ENCODE peak calls at places on chromosomes 5 and 9, in four cellular contexts. One of them, this sample, is unnamed.
A peak's percentile ranks its signal among the peaks of the same experiment; 100 is the strongest.

GRCh38 chr5:79795764-79796398 is 106.2 kb downstream of the CMYA5 start:
- DNase-seq in A549: no peak
- DNase-seq in GM23338: no peak
- DNase-seq in testis: no peak
- DNase-seq in this sample: no peak

GRCh38 chr5:158287643-158288228 is 428.8 kb upstream of the CLINT1 start:
- DNase-seq in GM23338: no peak
- DNase-seq in A549: peak; percentile 5
- DNase-seq in testis: no peak
- DNase-seq in this sample: peak; percentile 18

GRCh38 chr5:74314906-74315305 is 325.6 kb downstream of the ENC1 start:
- DNase-seq in A549: no peak
- DNase-seq in testis: no peak
- DNase-seq in GM23338: no peak
- DNase-seq in this sample: no peak

GRCh38 chr9:127781821-127782220 is 3.4 kb upstream of the SH2D3C start:
- DNase-seq in GM23338: no peak
- DNase-seq in testis: no peak
- DNase-seq in A549: no peak
- DNase-seq in this sample: no peak

GRCh38 chr5:81313278-81313677 is 11.9 kb downstream of the ZCCHC9 start:
- DNase-seq in A549: no peak
- DNase-seq in testis: no peak
- DNase-seq in GM23338: no peak
- DNase-seq in this sample: no peak

GRCh38 chr9:95724253-95724991 is 151.1 kb upstream of the ERCC6L2 start:
- DNase-seq in testis: no peak
- DNase-seq in GM23338: no peak
- DNase-seq in A549: no peak
- DNase-seq in this sample: no peak

GRCh38 chr5:1685076-1685475 is 114.6 kb downstream of the MRPL36 start:
- DNase-seq in GM23338: no peak
- DNase-seq in testis: no peak
- DNase-seq in A549: no peak
- DNase-seq in this sample: no peak

GRCh38 chr5:174338204-174339010 is 292.9 kb downstream of the NSG2 start:
- DNase-seq in A549: no peak
- DNase-seq in GM23338: no peak
- DNase-seq in testis: peak; percentile 63
- DNase-seq in this sample: no peak

GRCh38 chr5:30693326-30693725 is 500.2 kb upstream of the CDH6 start:
- DNase-seq in testis: no peak
- DNase-seq in GM23338: no peak
- DNase-seq in A549: no peak
- DNase-seq in this sample: no peak

GRCh38 chr9:36893148-36893547 is 140.9 kb downstream of the PAX5 start:
- DNase-seq in A549: no peak
- DNase-seq in GM23338: no peak
- DNase-seq in testis: no peak
- DNase-seq in this sample: no peak

GRCh38 chr9:118809160-118809625 is 560.0 kb downstream of the BRINP1 start:
- DNase-seq in testis: peak; percentile 15
- DNase-seq in GM23338: peak; percentile 82
- DNase-seq in A549: no peak
- DNase-seq in this sample: no peak

GRCh38 chr9:136784997-136785361 is 6.2 kb upstream of the TMEM141 start:
- DNase-seq in testis: no peak
- DNase-seq in GM23338: no peak
- DNase-seq in A549: no peak
- DNase-seq in this sample: no peak

GRCh38 chr9:136782452-136782851 is 8.7 kb upstream of the TMEM141 start:
- DNase-seq in A549: no peak
- DNase-seq in testis: no peak
- DNase-seq in GM23338: no peak
- DNase-seq in this sample: no peak

GRCh38 chr9:136786451-136786850 is 4.7 kb upstream of the TMEM141 start:
- DNase-seq in A549: no peak
- DNase-seq in testis: no peak
- DNase-seq in GM23338: no peak
- DNase-seq in this sample: no peak

GRCh38 chr9:136785956-136786355 is 5.2 kb upstream of the TMEM141 start:
- DNase-seq in GM23338: no peak
- DNase-seq in A549: no peak
- DNase-seq in testis: no peak
- DNase-seq in this sample: no peak

DNA sequence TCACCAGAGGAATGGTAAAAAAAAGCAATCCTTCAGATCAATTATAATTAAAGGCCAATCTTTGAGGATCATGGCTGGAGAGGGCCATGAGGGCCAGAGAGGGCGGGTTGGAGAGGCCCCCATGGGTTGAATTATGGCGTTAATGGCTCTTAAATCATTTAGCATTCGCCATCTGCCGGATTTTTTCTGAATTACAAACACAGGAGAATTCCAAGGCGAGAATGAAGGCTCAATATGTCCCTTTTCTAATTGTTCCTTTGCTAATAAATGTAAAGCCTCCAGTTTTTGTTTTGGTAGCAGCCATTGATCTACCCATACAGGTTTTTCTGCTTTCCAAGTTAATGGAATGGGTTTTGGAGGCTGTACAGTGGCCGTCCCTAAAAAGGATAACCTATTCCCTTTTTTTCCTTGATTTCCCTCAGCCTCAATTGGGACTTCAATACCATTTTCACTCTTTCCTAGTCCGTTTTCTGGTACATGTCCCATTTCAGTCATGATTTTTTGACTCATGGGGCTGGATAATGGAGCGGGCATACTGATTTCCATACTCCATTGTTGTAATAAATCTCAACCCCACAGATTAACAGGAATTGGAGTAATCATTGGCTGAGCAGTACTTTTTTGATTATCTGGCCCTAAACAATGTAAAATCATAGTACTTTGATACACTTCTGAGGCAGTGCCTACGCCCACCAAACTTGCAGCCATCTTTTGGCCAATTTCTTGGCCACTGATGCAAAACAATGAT is 6.7 kb upstream of the TMEM141 start:
- DNase-seq in A549: peak; percentile 51
- DNase-seq in GM23338: peak; percentile 60
- DNase-seq in testis: no peak
- DNase-seq in this sample: no peak
- TF ChIP-seq CTCF in A549: peak; percentile 66
- TF ChIP-seq CTCF in GM23338: peak; percentile 52
- TF ChIP-seq CTCF in testis: peak; percentile 63
- TF ChIP-seq CTCF in this sample: peak; percentile 22

GRCh38 chr5:154603978-154604679 is 126.1 kb upstream of the HAND1 start:
- DNase-seq in GM23338: peak; percentile 56
- DNase-seq in A549: no peak
- DNase-seq in testis: no peak
- DNase-seq in this sample: no peak
- H3K4me3 ChIP-seq in GM23338: peak overlapping the region; percentile 47
- H3K4me3 ChIP-seq in A549: no peak overlapping the region
- H3K4me3 ChIP-seq in testis: no peak overlapping the region
- H3K4me3 ChIP-seq in this sample: no peak overlapping the region

DNA sequence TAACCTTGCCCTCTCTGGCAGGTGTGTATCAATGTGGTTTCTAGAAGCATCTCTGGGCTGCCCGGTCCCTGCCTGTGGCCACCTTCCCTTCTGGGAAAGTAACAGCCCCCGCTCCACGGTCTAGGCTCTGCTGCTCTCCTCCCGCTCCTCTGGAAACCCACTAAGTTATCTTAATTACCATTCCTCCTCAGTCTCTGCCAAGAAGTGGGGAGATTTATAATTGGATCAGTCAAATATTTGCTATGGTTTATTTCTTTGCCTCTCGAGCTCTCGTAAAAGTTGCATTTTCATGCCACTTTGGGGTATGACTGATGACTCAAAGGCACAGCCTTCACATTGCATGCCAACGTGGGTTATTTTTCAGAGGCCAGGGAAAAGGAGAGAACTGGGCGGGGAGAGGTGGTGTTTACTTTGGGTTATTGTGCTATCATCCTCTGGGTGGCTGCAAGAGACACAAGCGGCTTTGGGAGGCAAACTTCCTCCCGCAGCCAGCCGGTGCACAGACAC is 205.3 kb upstream of the WWC1 start:
- DNase-seq in A549: peak; percentile 69
- DNase-seq in GM23338: peak; percentile 27
- DNase-seq in testis: no peak
- DNase-seq in this sample: peak; percentile 82
- TF ChIP-seq CTCF in A549: peak; percentile 19
- TF ChIP-seq CTCF in GM23338: no peak
- TF ChIP-seq CTCF in testis: no peak
- TF ChIP-seq CTCF in this sample: no peak

GRCh38 chr9:121288874-121289553 is 21.1 kb downstream of the GSN start:
- DNase-seq in testis: peak; percentile 77
- DNase-seq in GM23338: peak; percentile 83
- DNase-seq in A549: peak; percentile 47
- DNase-seq in this sample: no peak

GRCh38 chr9:121286973-121287721 is 19.2 kb downstream of the GSN start:
- DNase-seq in testis: peak; percentile 87
- DNase-seq in GM23338: peak; percentile 96
- DNase-seq in A549: peak; percentile 96
- DNase-seq in this sample: peak; percentile 64

GRCh38 chr9:121286688-121286972 is 18.7 kb downstream of the GSN start:
- DNase-seq in A549: no peak
- DNase-seq in testis: no peak
- DNase-seq in GM23338: no peak
- DNase-seq in this sample: no peak

GRCh38 chr9:121289554-121290370 is 21.8 kb downstream of the GSN start:
- DNase-seq in GM23338: no peak
- DNase-seq in testis: no peak
- DNase-seq in A549: no peak
- DNase-seq in this sample: no peak

DNA sequence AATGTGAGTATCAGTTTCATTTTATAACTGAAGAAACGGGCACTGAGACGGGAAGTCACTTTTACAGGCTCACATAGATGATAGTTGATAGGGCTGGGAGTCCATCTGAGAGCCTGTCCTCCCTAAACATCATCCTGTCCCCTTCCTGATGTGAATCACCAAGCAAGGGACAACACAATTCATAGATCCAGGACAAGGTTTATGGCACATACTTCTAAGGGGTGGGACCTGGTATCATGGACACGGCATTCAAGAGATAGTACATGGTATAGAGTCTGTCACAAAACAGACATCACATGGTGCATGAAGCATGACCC is 20.6 kb downstream of the GSN start:
- DNase-seq in A549: no peak
- DNase-seq in GM23338: no peak
- DNase-seq in testis: no peak
- DNase-seq in this sample: no peak
- H3K4me3 ChIP-seq in A549: no peak overlapping the region
- H3K4me3 ChIP-seq in GM23338: no peak overlapping the region
- H3K4me3 ChIP-seq in testis: no peak overlapping the region
- H3K4me3 ChIP-seq in this sample: no peak overlapping the region

GRCh38 chr5:9498541-9499497 is 47.1 kb downstream of the SEMA5A start:
- DNase-seq in testis: no peak
- DNase-seq in A549: peak; percentile 21
- DNase-seq in GM23338: peak; percentile 82
- DNase-seq in this sample: no peak
- TF ChIP-seq CTCF in testis: no peak
- TF ChIP-seq CTCF in A549: peak; percentile 11
- TF ChIP-seq CTCF in GM23338: peak; percentile 72
- TF ChIP-seq CTCF in this sample: peak; percentile 48

GRCh38 chr5:123007292-123007691 is 29.2 kb downstream of the PPIC start:
- DNase-seq in A549: no peak
- DNase-seq in testis: no peak
- DNase-seq in GM23338: peak; percentile 17
- DNase-seq in this sample: no peak

GRCh38 chr5:122997294-122997693 is 39.2 kb downstream of the PPIC start:
- DNase-seq in testis: no peak
- DNase-seq in GM23338: peak; percentile 34
- DNase-seq in A549: no peak
- DNase-seq in this sample: no peak

GRCh38 chr5:122999947-123000563 is 36.5 kb downstream of the PPIC start:
- DNase-seq in testis: peak; percentile 17
- DNase-seq in GM23338: peak; percentile 93
- DNase-seq in A549: peak; percentile 72
- DNase-seq in this sample: no peak

GRCh38 chr5:123000731-123001130 is 35.8 kb downstream of the PPIC start:
- DNase-seq in GM23338: no peak
- DNase-seq in A549: no peak
- DNase-seq in testis: no peak
- DNase-seq in this sample: no peak

GRCh38 chr5:123001801-123002200 is 34.7 kb downstream of the PPIC start:
- DNase-seq in A549: no peak
- DNase-seq in GM23338: no peak
- DNase-seq in testis: no peak
- DNase-seq in this sample: no peak
- H3K4me3 ChIP-seq in A549: no peak overlapping the region
- H3K4me3 ChIP-seq in GM23338: no peak overlapping the region
- H3K4me3 ChIP-seq in testis: no peak overlapping the region
- H3K4me3 ChIP-seq in this sample: no peak overlapping the region

GRCh38 chr9:104173020-104173419 is 78.9 kb downstream of the SMC2 start:
- DNase-seq in testis: no peak
- DNase-seq in GM23338: no peak
- DNase-seq in A549: no peak
- DNase-seq in this sample: no peak

GRCh38 chr9:104177676-104178075 is 83.6 kb downstream of the SMC2 start:
- DNase-seq in testis: no peak
- DNase-seq in A549: no peak
- DNase-seq in GM23338: no peak
- DNase-seq in this sample: no peak

DNA sequence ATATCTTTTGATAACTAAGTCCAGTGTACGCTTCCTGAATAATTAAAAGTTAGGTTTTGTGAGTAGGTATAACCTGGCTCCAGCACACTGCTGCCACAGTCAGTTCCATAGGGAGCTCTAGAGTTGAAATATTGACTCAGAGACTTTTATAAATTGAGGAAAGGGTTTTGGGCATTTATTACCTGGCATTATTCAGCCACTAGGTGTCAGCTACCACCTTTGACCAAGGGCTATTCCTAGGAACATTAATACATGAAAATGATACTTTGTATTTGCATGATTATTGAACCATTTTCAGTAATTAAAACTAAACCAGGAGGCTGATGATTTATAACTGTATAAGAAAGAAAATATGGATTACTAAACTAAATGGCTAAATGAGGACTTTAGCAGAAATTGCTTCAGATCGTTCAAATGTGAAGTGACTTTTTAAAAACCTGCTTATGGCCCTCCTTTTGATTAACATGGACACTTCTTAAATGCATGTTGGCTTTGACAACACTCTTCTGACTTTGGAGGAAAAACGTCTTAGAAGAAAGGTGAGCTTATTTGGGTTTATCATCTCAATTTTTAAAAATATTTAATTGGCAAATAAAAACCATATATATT is 83.0 kb downstream of the SMC2 start:
- DNase-seq in testis: no peak
- DNase-seq in A549: peak; percentile 21
- DNase-seq in GM23338: peak; percentile 53
- DNase-seq in this sample: no peak
- TF ChIP-seq CTCF in testis: no peak
- TF ChIP-seq CTCF in A549: peak; percentile 63
- TF ChIP-seq CTCF in GM23338: peak; percentile 78
- TF ChIP-seq CTCF in this sample: no peak

GRCh38 chr5:115542076-115542475 is 2.5 kb downstream of the FEM1C start:
- DNase-seq in testis: no peak
- DNase-seq in A549: no peak
- DNase-seq in GM23338: no peak
- DNase-seq in this sample: no peak
- H3K4me3 ChIP-seq in testis: peak overlapping the region; percentile 98
- H3K4me3 ChIP-seq in A549: peak overlapping the region; percentile 82
- H3K4me3 ChIP-seq in GM23338: peak overlapping the region; percentile 93
- H3K4me3 ChIP-seq in this sample: peak overlapping the region; percentile 69

GRCh38 chr5:95283761-95284511 is 958 bp downstream of the MCTP1 start:
- DNase-seq in testis: peak; percentile 26
- DNase-seq in A549: peak; percentile 19
- DNase-seq in GM23338: peak; percentile 79
- DNase-seq in this sample: no peak
- TF ChIP-seq CTCF in testis: no peak
- TF ChIP-seq CTCF in A549: peak; percentile 58
- TF ChIP-seq CTCF in GM23338: peak; percentile 41
- TF ChIP-seq CTCF in this sample: peak; percentile 49

GRCh38 chr5:54985301-54986268 is at the start of gene ESM1:
- DNase-seq in GM23338: peak; percentile 3
- DNase-seq in testis: no peak
- DNase-seq in A549: no peak
- DNase-seq in this sample: peak; percentile 34
- H3K4me3 ChIP-seq in GM23338: no peak within 1 kb of the TSS
- H3K4me3 ChIP-seq in testis: peak within 1 kb of the TSS; percentile 14
- H3K4me3 ChIP-seq in A549: peak within 1 kb of the TSS; percentile 6
- H3K4me3 ChIP-seq in this sample: peak within 1 kb of the TSS; percentile 42

This sample was measured in AG09309.